ENCODE peak calls at places on chromosomes 2 and 18, in nine cellular contexts. G is NCI-H1105; D is DMS 273 treated with DMSO at 0.1 percent for 48 hours; K is fibroblast of villous mesenchyme; W is AG10803; P is activated CD4-positive, alpha-beta T cell treated with anti-CD3 and anti-CD28 coated beads, Interleukin-2, amount 50 U/mL, for 24 hours; B is SW480; S is glutamatergic neuron; U is HEK293T. C is an unnamed sample.

GRCh38 chr18:48817021-48817461 is 133.7 kb downstream of the SMAD7 start:
- DNase-seq in G (no peak), D (no peak), K (no peak), W (no peak), P (no peak), B (no peak), S (peak), U (no peak), C (peak)

GRCh38 chr2:64975232-64975791 is 13.9 kb upstream of the SLC1A4 start:
- DNase-seq in G (no peak), D (no peak), K (peak), W (peak), P (no peak), B (peak), S (no peak), U (no peak), C (no peak)

GRCh38 chr18:22314406-22314805 is 103.3 kb downstream of the CTAGE1 start:
- DNase-seq in G (no peak), D (no peak), K (peak), W (peak), P (no peak), B (no peak), S (no peak), U (no peak), C (no peak)

GRCh38 chr2:233840520-233840919 is 13.8 kb downstream of the HJURP start:
- DNase-seq in G (no peak), D (no peak), K (no peak), W (no peak), P (no peak), B (no peak), S (no peak), U (no peak), C (no peak)

GRCh38 chr18:38923136-38923535 is 1357.5 kb upstream of the CELF4 start:
- DNase-seq in G (no peak), D (no peak), K (no peak), W (no peak), P (no peak), B (no peak), S (no peak), U (no peak), C (no peak)

GRCh38 chr18:40058811-40059570 is 1896.0 kb upstream of the PIK3C3 start:
- DNase-seq in G (no peak), D (no peak), K (no peak), W (no peak), P (no peak), B (no peak), S (no peak), U (no peak), C (no peak)

GRCh38 chr2:135785032-135785431 is 43.4 kb downstream of the UBXN4 start:
- DNase-seq in G (no peak), D (no peak), K (peak), W (no peak), P (no peak), B (no peak), S (no peak), U (no peak), C (no peak)

GRCh38 chr2:239738159-239738558 is 287.0 kb downstream of the NDUFA10 start:
- DNase-seq in G (no peak), D (no peak), K (no peak), W (no peak), P (no peak), B (no peak), S (no peak), U (no peak), C (no peak)

GRCh38 chr2:157415632-157416101 is 28.2 kb downstream of the CYTIP start:
- DNase-seq in G (no peak), D (no peak), K (no peak), W (no peak), P (no peak), B (no peak), S (no peak), U (no peak), C (no peak)

GRCh38 chr2:238838786-238839327 is 9.0 kb upstream of the TWIST2 start:
- DNase-seq in G (no peak), D (no peak), K (no peak), W (no peak), P (no peak), B (no peak), S (no peak), U (no peak), C (no peak)

GRCh38 chr2:5449867-5450266 is 242.3 kb upstream of the SOX11 start:
- DNase-seq in G (no peak), D (no peak), K (no peak), W (no peak), P (no peak), B (no peak), S (no peak), U (no peak), C (no peak)

GRCh38 chr2:96802281-96802595 is 13.8 kb upstream of the CNNM3 start:
- DNase-seq in G (no peak), D (no peak), K (no peak), W (no peak), P (no peak), B (no peak), S (no peak), U (no peak), C (no peak)

GRCh38 chr18:6660334-6660733 is 69.2 kb upstream of the ARHGAP28 start:
- DNase-seq in G (no peak), D (peak), K (peak), W (no peak), P (no peak), B (no peak), S (no peak), U (no peak), C (no peak)

GRCh38 chr2:209423562-209424541 is at the start of gene MAP2:
- DNase-seq in G (peak), D (peak), K (peak), W (peak), P (no peak), B (peak), S (peak), U (peak), C (peak)

GRCh38 chr2:9474361-9475117 is at the start of gene IAH1:
- DNase-seq in G (peak), D (no peak), K (peak), W (peak), P (peak), B (peak), S (peak), U (peak), C (peak)

GRCh38 chr18:51582551-51582950 is 385.1 kb upstream of the MEX3C start:
- DNase-seq in G (no peak), D (no peak), K (no peak), W (no peak), P (no peak), B (no peak), S (no peak), U (no peak), C (no peak)

C was measured in ecto neural progenitor cell.